ENCODE peak calls at places on chromosomes 13 and 19, in eight cellular contexts. V, T, I, D, R, L, A and J are unnamed samples.
A peak's percentile ranks its signal among the peaks of the same experiment; 100 is the strongest.

GRCh38 chr19:18232540-18233223 is 6.4 kb upstream of the PDE4C start:
- DNase-seq in V (no peak), T (no peak), I (no peak), D (no peak), R (no peak), L (no peak), A (no peak), J (no peak)

GRCh38 chr13:27168870-27169525 is 2.6 kb downstream of the USP12 start:
- DNase-seq in V (no peak), T (no peak), I (peak; percentile 41), D (no peak), R (no peak), L (no peak), A (no peak), J (no peak)

GRCh38 chr13:78228940-78229339 is 310.3 kb upstream of the EDNRB start:
- DNase-seq in V (no peak), T (no peak), I (no peak), D (peak; percentile 46), R (no peak), L (no peak), A (no peak), J (no peak)

GRCh38 chr19:54164369-54165068 is 5.0 kb upstream of the LENG1 start:
- DNase-seq in V (no peak), T (no peak), I (peak; percentile 95), D (no peak), R (peak; percentile 49), L (no peak), A (peak; percentile 36), J (peak; percentile 77)

GRCh38 chr13:57569981-57570380 is 61.6 kb upstream of the PCDH17 start:
- DNase-seq in V (no peak), T (no peak), I (no peak), D (peak; percentile 60), R (no peak), L (no peak), A (no peak), J (no peak)

GRCh38 chr13:89755729-89756492 is 1591.6 kb upstream of the MIR17HG start:
- DNase-seq in V (no peak), T (no peak), I (no peak), D (no peak), R (no peak), L (peak; percentile 4), A (no peak), J (no peak)

GRCh38 chr19:21322528-21322927 is 6.7 kb downstream of the ZNF708 start:
- DNase-seq in V (peak; percentile 48), T (no peak), I (no peak), D (peak; percentile 15), R (no peak), L (peak; percentile 54), A (peak; percentile 45), J (no peak)

GRCh38 chr19:12580180-12580694 is 29.0 kb upstream of the ZNF564 start:
- DNase-seq in V (peak; percentile 61), T (peak; percentile 79), I (no peak), D (peak; percentile 8), R (no peak), L (no peak), A (no peak), J (no peak)

GRCh38 chr13:99970761-99971575 is 599 bp downstream of the ZIC5 start:
- DNase-seq in V (no peak), T (no peak), I (no peak), D (no peak), R (no peak), L (no peak), A (no peak), J (no peak)

GRCh38 chr19:8986296-8986695 is 23.9 kb downstream of the MUC16 start:
- DNase-seq in V (no peak), T (no peak), I (no peak), D (no peak), R (no peak), L (no peak), A (no peak), J (no peak)

GRCh38 chr13:29994911-29995601 is 144.6 kb upstream of the UBL3 start:
- DNase-seq in V (no peak), T (no peak), I (no peak), D (no peak), R (no peak), L (no peak), A (peak; percentile 24), J (no peak)

GRCh38 chr13:27289016-27289665 is 18.5 kb downstream of the RASL11A start:
- DNase-seq in V (no peak), T (no peak), I (no peak), D (no peak), R (no peak), L (no peak), A (no peak), J (no peak)

DNA sequence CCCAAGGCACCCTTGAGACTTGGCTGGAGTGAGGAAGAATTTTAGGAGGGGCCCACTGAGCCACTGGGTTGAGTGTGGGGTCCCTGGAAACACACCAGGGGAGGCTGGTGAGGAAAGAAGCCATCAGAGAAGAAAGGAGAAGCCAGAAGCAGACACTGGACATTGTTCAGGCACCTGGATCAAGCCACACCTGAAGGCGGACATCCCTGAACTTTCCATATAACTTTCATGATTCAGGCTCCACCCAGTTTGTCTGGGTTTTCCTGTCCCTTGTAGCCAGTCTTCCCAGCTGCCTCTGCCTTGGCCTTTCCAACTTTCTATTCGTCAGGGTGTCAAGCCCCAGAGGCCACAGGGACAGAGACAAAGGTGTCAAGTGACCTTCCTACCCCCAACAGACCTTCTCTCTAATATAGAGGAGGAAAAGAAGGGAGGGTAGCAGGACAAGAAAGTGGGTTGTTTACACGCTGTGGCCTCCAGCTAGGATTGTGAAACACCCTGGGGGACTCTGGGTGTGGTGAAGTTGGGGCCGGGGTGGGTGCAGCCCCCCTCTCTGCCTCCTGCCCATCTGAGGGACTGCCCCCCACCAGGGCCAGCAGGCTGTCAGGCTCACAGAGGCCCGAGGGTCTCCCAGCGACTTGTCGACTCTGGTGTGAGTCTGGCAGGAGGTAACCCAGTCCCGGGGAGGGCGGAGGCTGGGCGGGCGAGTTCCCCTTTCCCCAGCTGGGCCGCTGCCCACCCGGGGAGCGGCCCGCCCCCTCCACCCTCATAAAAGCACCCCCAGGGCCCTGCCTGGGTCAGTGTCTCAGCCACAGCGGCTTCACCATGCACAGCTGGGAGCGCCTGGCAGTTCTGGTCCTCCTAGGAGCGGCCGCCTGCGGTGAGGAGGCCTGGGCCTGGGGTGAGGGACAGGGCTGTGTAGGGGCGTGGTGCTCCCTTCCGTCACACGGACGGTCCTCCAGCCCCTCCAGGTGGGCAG is at the start of gene CFD:
- DNase-seq in V (no peak), T (no peak), I (peak; percentile 62), D (no peak), R (no peak), L (no peak), A (peak; percentile 75), J (no peak)
- H3K4me3 ChIP-seq in V (no peak within 1 kb of the TSS), T (peak within 1 kb of the TSS; percentile 33), I (peak within 1 kb of the TSS; percentile 45), D (no peak within 1 kb of the TSS), R (peak within 1 kb of the TSS; percentile 46), L (no peak within 1 kb of the TSS), A (peak within 1 kb of the TSS; percentile 53), J (no peak within 1 kb of the TSS)

GRCh38 chr19:46623915-46624502 is 880 bp downstream of the PTGIR start:
- DNase-seq in V (no peak), T (no peak), I (no peak), D (no peak), R (no peak), L (no peak), A (no peak), J (no peak)

GRCh38 chr19:46620716-46621115 is 4.2 kb downstream of the PTGIR start:
- DNase-seq in V (no peak), T (no peak), I (no peak), D (no peak), R (no peak), L (no peak), A (no peak), J (no peak)

GRCh38 chr19:46622118-46622446 is 2.8 kb downstream of the PTGIR start:
- DNase-seq in V (no peak), T (no peak), I (no peak), D (no peak), R (no peak), L (no peak), A (no peak), J (no peak)

GRCh38 chr19:46620267-46620666 is 4.6 kb downstream of the PTGIR start:
- DNase-seq in V (no peak), T (no peak), I (no peak), D (no peak), R (no peak), L (no peak), A (no peak), J (no peak)

GRCh38 chr19:46621191-46622117 is 3.4 kb downstream of the PTGIR start:
- DNase-seq in V (no peak), T (no peak), I (no peak), D (no peak), R (no peak), L (no peak), A (no peak), J (no peak)
- H3K4me3 ChIP-seq in V (no peak overlapping the region), T (no peak overlapping the region), I (no peak overlapping the region), D (no peak overlapping the region), R (no peak overlapping the region), L (no peak overlapping the region), A (no peak overlapping the region), J (peak overlapping the region; percentile 43)

DNA sequence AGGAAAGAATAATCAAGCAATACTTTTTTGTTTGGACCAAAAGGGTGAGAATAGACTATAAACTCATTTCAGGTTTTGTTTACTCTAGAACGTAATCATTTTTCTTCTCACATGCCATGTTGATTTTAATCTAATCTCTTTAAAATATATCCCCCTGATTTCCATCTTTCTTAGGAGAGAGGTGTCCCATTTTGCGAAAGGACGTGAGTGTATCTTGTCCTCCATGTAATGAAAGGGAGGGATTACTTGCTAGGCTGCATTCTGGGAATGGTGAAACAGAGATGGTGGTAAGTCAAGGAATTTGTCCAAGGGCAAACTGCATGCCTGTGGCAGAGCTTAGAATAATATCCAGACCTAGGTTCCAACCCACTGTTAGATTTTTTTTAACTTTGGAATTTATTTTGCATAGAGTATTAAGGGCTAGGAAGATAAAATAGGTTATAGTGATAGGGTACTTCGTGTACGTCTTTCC is 1.8 kb upstream of the ANKRD10 start:
- DNase-seq in V (no peak), T (peak; percentile 76), I (no peak), D (peak; percentile 79), R (no peak), L (peak; percentile 64), A (no peak), J (no peak)
- H3K4me3 ChIP-seq in V (no peak overlapping the region), T (no peak overlapping the region), I (no peak overlapping the region), D (no peak overlapping the region), R (no peak overlapping the region), L (no peak overlapping the region), A (no peak overlapping the region), J (no peak overlapping the region)

DNA sequence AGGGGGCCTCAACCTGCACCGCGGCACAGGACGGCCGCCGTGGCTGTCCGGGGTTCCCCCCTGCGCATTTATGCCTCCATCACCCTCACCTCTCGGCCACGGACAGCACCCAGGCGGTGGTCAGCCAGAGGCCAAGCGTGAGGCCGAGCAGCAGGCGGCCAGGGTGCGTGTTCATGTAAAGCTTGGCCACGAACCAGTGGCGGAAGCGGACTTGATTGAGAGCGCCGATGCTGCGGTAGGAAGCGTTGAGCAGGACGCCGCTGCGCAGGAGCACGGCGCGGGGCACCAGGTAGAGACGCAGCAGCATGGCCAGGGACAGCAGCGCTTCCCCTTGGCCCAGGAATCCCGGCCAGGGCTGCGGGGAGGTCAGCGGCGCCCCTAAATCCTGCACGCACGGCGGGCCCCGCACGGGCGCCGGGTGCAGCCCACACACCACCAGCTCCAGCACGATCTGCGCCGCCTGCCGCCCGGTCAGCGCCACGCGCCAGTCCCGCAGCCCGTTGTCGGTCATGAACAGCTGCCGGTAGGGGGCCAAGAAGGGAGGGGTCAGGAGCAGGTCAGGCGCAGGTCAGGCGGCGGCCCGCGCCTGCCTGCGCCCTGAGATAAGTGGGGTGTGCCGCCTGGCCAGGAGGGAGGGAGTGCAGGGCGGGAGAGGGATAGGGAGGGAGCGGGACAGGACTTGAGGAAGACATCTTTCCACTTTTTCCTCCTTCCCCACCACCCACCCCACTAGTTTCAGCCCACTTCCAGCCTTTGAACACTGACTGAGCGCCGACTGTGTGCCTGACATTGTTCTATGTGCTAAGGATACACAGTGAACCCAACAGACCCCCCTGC is 6.5 kb downstream of the KCNN4 start:
- DNase-seq in V (peak; percentile 44), T (no peak), I (peak; percentile 78), D (no peak), R (no peak), L (no peak), A (peak; percentile 27), J (no peak)
- H3K4me3 ChIP-seq in V (peak overlapping the region; percentile 37), T (no peak overlapping the region), I (peak overlapping the region; percentile 16), D (no peak overlapping the region), R (no peak overlapping the region), L (no peak overlapping the region), A (peak overlapping the region; percentile 27), J (no peak overlapping the region)